ENCODE peak calls at places on chromosomes 3 and 15, in seven cellular contexts. E is astrocyte of the spinal cord, A is GM12865, H is lower leg skin, U is body of pancreas, W is GM12864, C is AG04450. Q is an unnamed sample.

GRCh38 chr3:50504681-50505080 is 1.2 kb upstream of the CACNA2D2 start:
- DNase-seq in W (no peak), H (no peak), C (no peak), E (no peak), U (no peak), A (no peak), Q (no peak)

GRCh38 chr15:40103864-40104271 is 4.8 kb downstream of the BMF start:
- DNase-seq in A (no peak), H (no peak), U (no peak), E (no peak), W (no peak), C (no peak), Q (no peak)

GRCh38 chr3:126129408-126129891 is 45.5 kb upstream of the SLC41A3 start:
- DNase-seq in H (peak; percentile 27), A (no peak), C (no peak), U (peak; percentile 47), W (no peak), E (no peak), Q (peak; percentile 38)

GRCh38 chr3:9590282-9590791 is 36.7 kb upstream of the LHFPL4 start:
- DNase-seq in U (no peak), A (no peak), W (no peak), C (no peak), E (no peak), H (no peak), Q (no peak)

GRCh38 chr15:25712961-25713355 is 150.2 kb downstream of the ATP10A start:
- DNase-seq in U (peak; percentile 4), W (no peak), E (no peak), C (no peak), A (no peak), H (no peak), Q (no peak)

GRCh38 chr3:65877160-65877559 is 161.6 kb downstream of the MAGI1 start:
- DNase-seq in A (no peak), U (no peak), W (no peak), C (no peak), E (peak; percentile 13), H (no peak), Q (no peak)

GRCh38 chr15:94965593-94965992 is 734.2 kb downstream of the MCTP2 start:
- DNase-seq in C (no peak), U (no peak), A (no peak), W (no peak), H (peak; percentile 18), E (no peak), Q (no peak)

GRCh38 chr15:75828429-75828828 is 14.8 kb upstream of the UBE2Q2 start:
- DNase-seq in C (no peak), U (no peak), A (no peak), E (no peak), H (no peak), W (no peak), Q (no peak)

GRCh38 chr15:66948294-66948693 is 117.1 kb upstream of the SMAD3 start:
- DNase-seq in A (peak; percentile 24), U (no peak), E (peak; percentile 31), W (no peak), C (no peak), H (no peak), Q (no peak)

GRCh38 chr15:48823237-48823636 is 12.4 kb upstream of the CEP152 start:
- DNase-seq in W (no peak), H (no peak), C (no peak), E (peak; percentile 46), U (no peak), A (no peak), Q (peak; percentile 22)

GRCh38 chr3:6066397-6066796 is 794.5 kb upstream of the GRM7 start:
- DNase-seq in U (no peak), H (no peak), W (no peak), E (no peak), C (no peak), A (no peak), Q (no peak)

GRCh38 chr15:69236505-69236904 is 62.2 kb upstream of the PAQR5 start:
- DNase-seq in C (no peak), W (no peak), H (no peak), A (no peak), U (no peak), E (no peak), Q (no peak)

GRCh38 chr3:154758109-154758868 is 321.8 kb upstream of the MME start:
- DNase-seq in H (no peak), U (no peak), C (no peak), E (peak; percentile 65), W (no peak), A (no peak), Q (peak; percentile 11)

GRCh38 chr3:149967067-149967685 is 3.5 kb downstream of the PFN2 start:
- DNase-seq in H (no peak), U (no peak), C (no peak), W (no peak), A (peak; percentile 60), E (peak; percentile 72), Q (peak; percentile 71)

GRCh38 chr15:96264801-96265515 is 65.5 kb upstream of the NR2F2 start:
- DNase-seq in C (no peak), E (no peak), U (no peak), H (no peak), W (no peak), A (no peak), Q (peak; percentile 30)

GRCh38 chr3:12372762-12373280 is 84.0 kb downstream of the PPARG start:
- DNase-seq in A (no peak), W (no peak), C (no peak), U (no peak), E (no peak), H (no peak), Q (no peak)

GRCh38 chr15:89067751-89068150 is 20.5 kb upstream of the ABHD2 start:
- DNase-seq in C (no peak), A (peak; percentile 21), H (no peak), U (no peak), E (peak; percentile 75), W (no peak), Q (no peak)

GRCh38 chr15:57235865-57236264 is 140.4 kb upstream of the CGNL1 start:
- DNase-seq in W (no peak), A (no peak), U (no peak), E (peak; percentile 66), H (no peak), C (peak; percentile 70), Q (peak; percentile 81)

GRCh38 chr15:58980351-58980939 is 7.0 kb upstream of the RNF111 start:
- DNase-seq in C (no peak), A (peak; percentile 65), E (peak; percentile 59), W (peak; percentile 46), U (no peak), H (no peak), Q (peak; percentile 64)

GRCh38 chr3:36843065-36844051 is 79.0 kb upstream of the DCLK3 start:
- DNase-seq in H (no peak), W (no peak), A (peak; percentile 38), C (no peak), E (peak; percentile 2), U (no peak), Q (peak; percentile 30)

GRCh38 chr15:48427960-48428547 is 96.8 kb downstream of the DUT start:
- DNase-seq in A (no peak), H (no peak), W (no peak), U (no peak), E (peak; percentile 71), C (peak; percentile 58), Q (peak; percentile 30)

GRCh38 chr15:90213123-90213817 is 12.1 kb downstream of the SEMA4B start:
- DNase-seq in H (no peak), C (no peak), U (peak; percentile 93), W (no peak), A (peak; percentile 37), E (no peak), Q (peak; percentile 61)

GRCh38 chr15:98647774-98648653 is at the start of gene IGF1R:
- DNase-seq in E (peak; percentile 90), C (peak; percentile 54), H (peak; percentile 74), A (peak; percentile 94), W (no peak), U (peak; percentile 83), Q (peak; percentile 92)

GRCh38 chr15:98646546-98647025 is 1.8 kb upstream of the IGF1R start:
- DNase-seq in W (no peak), E (no peak), H (no peak), C (no peak), A (no peak), U (no peak), Q (no peak)

GRCh38 chr15:98648654-98649537 is 557 bp downstream of the IGF1R start:
- DNase-seq in H (no peak), A (peak; percentile 74), C (no peak), W (no peak), E (peak; percentile 58), U (peak; percentile 59), Q (peak; percentile 78)

GRCh38 chr15:98649621-98649995 is 1.3 kb downstream of the IGF1R start:
- DNase-seq in A (peak; percentile 36), E (no peak), C (no peak), U (peak; percentile 51), W (no peak), H (no peak), Q (no peak)

GRCh38 chr15:98647026-98647773 is 1.1 kb upstream of the IGF1R start:
- DNase-seq in A (peak; percentile 73), W (no peak), U (peak; percentile 79), H (peak; percentile 41), C (no peak), E (peak; percentile 58), Q (peak; percentile 55)
- TF ChIP-seq CTCF in A (peak; percentile 59), W (peak; percentile 54), U (peak; percentile 82), H (no peak), C (no peak), E (peak; percentile 24), Q (no peak)

DNA sequence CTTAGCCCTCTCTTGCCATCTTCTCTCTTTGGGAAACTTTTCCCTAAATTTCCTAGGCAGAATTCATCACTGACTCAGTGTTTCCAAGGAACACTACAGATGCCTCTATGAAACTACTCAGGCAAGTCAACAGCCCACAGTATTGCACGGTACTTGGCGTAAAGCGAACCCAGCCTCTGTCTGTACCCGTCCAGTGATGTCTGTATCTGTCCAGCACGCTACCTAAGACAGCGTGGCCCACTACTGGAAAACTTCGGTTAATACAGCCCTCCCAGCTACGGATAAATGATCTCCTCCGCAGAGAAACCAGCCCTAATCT is 467 bp downstream of the SKIC8 start:
- DNase-seq in A (peak; percentile 24), C (no peak), W (no peak), H (no peak), U (no peak), E (no peak), Q (peak; percentile 34)
- TF ChIP-seq CTCF in A (no peak), C (no peak), W (no peak), H (no peak), U (no peak), E (no peak), Q (no peak)

GRCh38 chr3:42535981-42536784 is 33.7 kb downstream of the VIPR1 start:
- DNase-seq in U (no peak), A (peak; percentile 58), E (no peak), H (no peak), W (no peak), C (no peak), Q (peak; percentile 73)
- TF ChIP-seq CTCF in U (peak; percentile 26), A (peak; percentile 55), E (peak; percentile 47), H (no peak), W (peak; percentile 67), C (peak; percentile 43), Q (peak; percentile 57)

DNA sequence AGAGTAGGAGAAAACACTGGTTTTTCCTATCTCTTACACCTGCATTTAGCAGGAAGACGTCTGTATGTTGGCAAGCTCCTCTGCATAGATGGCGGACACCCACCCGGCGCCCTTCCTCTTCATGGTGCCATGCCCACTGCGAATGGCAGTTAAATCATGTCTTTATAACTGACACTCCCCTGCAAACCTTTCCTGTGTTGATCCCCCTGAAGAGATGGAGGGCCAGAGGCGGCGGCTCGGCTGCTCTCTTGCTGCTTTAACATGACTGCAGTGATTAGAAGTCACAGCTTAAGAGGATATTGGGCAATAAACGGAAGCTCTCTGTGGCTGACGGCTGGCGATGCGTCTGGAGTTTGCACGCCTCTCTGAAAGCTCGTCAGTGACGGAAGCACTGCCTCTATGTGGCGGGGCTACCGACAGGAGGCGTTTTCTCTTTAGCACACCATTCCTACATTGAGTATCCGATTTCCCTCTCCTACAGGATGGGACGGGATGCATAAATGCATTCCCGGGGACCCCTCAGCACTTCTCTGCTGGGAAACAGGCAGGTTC is 25.5 kb upstream of the SNRPA1 start:
- DNase-seq in H (peak; percentile 33), C (no peak), E (no peak), A (peak; percentile 58), U (no peak), W (no peak), Q (peak; percentile 30)
- TF ChIP-seq CTCF in H (no peak), C (peak; percentile 52), E (peak; percentile 7), A (peak; percentile 23), U (no peak), W (peak; percentile 42), Q (peak; percentile 51)

Q was measured in cardiac muscle cell.